ENCODE peak calls at places on chromosomes 11 and 22, in four cellular contexts. G is stomach, A is A549, S is lower lobe of right lung. F is an unnamed sample.

GRCh38 chr22:48476599-48476998 is 1351.1 kb downstream of the BRD1 start:
- DNase-seq in A (no peak), S (peak), G (no peak), F (no peak)

GRCh38 chr22:30087611-30088010 is 7.3 kb downstream of the HORMAD2 start:
- DNase-seq in S (no peak), G (no peak), A (no peak), F (no peak)

GRCh38 chr11:11582261-11582701 is 39.5 kb downstream of the GALNT18 start:
- DNase-seq in S (no peak), A (no peak), G (no peak), F (peak)

GRCh38 chr11:94768602-94769511 is 701 bp downstream of the AMOTL1 start:
- DNase-seq in S (peak), A (no peak), G (peak), F (no peak)

GRCh38 chr11:69321877-69322350 is 28.0 kb downstream of the MYEOV start:
- DNase-seq in A (no peak), G (no peak), S (no peak), F (no peak)

GRCh38 chr11:27081056-27081455 is 40.4 kb downstream of the BBOX1 start:
- DNase-seq in G (no peak), S (no peak), A (no peak), F (no peak)

GRCh38 chr11:9905562-9905961 is 241.7 kb downstream of the SWAP70 start:
- DNase-seq in S (no peak), A (peak), G (no peak), F (no peak)

GRCh38 chr11:71940561-71941219 is 11.8 kb downstream of the RNF121 start:
- DNase-seq in G (no peak), A (no peak), S (no peak), F (no peak)

GRCh38 chr11:22666700-22667439 is 459 bp downstream of the GAS2 start:
- DNase-seq in A (no peak), G (peak), S (peak), F (peak)

GRCh38 chr22:36879775-36880174 is 19.0 kb downstream of the NCF4 start:
- DNase-seq in G (no peak), S (no peak), A (no peak), F (no peak)

GRCh38 chr11:6196396-6196795 is 2.6 kb upstream of the OR52W1 start:
- DNase-seq in A (no peak), S (no peak), G (no peak), F (no peak)

GRCh38 chr11:6194065-6194581 is 4.9 kb upstream of the OR52W1 start:
- DNase-seq in S (no peak), A (no peak), G (no peak), F (no peak)

GRCh38 chr11:6197466-6198200 is 1.4 kb upstream of the OR52W1 start:
- DNase-seq in A (no peak), G (no peak), S (no peak), F (no peak)

DNA sequence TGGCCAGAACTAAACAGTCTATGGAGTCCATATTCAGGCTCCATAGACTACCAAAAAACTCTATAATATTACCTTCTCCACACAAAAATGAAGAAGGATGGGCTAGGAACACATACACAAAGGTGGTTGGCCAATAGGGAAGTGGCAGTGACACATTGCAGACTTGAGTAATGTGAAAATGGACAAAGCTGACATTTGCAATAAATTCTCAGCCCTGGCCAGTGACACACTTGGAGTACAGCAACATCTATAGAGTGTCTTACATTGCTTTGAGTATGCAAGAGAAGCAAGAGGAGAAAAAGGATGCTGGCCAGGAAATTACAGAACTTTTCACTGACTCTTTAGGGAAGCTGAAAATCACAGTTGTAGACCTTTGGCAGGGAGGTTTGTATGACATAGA is 7.3 kb upstream of the OR52W1 start:
- DNase-seq in S (no peak), A (no peak), G (no peak), F (no peak)
- H3K27ac ChIP-seq in S (no peak), A (no peak), G (no peak), F (no peak)

GRCh38 chr11:86717817-86718501 is 45.5 kb upstream of the ME3 start:
- DNase-seq in A (peak), G (no peak), S (no peak), F (no peak)
- H3K27ac ChIP-seq in A (peak), G (no peak), S (no peak), F (no peak)

GRCh38 chr22:46290843-46291785 is 5.6 kb upstream of the GTSE1 start:
- DNase-seq in G (no peak), S (no peak), A (no peak), F (no peak)
- H3K27ac ChIP-seq in G (no peak), S (no peak), A (no peak), F (no peak)

DNA sequence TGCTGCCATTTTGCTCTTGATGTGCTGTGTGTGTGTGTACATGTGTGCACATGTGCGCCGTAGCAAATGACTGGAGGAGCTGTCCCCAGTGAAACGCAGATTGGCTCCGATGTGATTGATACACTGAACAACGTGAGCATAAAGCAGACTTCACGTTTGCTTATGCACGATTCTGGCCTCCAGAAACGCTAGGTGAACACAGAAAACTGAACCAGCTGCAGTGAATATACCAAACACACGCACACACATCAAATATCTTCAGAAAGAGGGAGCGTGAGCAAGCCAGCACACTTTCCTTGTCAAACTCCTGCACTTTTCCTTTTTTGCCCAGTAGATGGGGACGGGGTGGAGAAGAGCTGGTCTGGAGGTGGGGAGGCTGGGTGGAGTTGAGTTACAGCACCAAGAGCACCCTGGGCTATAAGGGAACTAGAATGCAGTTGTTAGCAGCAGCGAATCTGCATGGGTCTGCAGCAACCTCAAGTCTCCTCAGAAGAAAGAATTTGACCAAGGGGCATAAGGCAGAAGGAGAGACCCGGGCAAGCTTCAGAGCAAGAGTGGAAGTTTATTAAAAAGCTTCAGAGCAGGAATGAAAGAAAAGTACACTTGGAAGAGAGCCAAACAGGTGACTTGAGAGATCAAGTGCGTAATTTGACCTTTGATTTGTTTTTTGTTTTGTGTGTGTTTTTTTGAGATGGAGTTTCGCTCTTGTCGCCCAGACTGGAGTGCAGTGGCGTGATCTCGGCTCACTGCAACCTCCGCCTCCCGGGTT is 77.8 kb upstream of the CADM1 start:
- DNase-seq in G (no peak), S (no peak), A (peak), F (no peak)
- H3K27ac ChIP-seq in G (no peak), S (no peak), A (no peak), F (no peak)

DNA sequence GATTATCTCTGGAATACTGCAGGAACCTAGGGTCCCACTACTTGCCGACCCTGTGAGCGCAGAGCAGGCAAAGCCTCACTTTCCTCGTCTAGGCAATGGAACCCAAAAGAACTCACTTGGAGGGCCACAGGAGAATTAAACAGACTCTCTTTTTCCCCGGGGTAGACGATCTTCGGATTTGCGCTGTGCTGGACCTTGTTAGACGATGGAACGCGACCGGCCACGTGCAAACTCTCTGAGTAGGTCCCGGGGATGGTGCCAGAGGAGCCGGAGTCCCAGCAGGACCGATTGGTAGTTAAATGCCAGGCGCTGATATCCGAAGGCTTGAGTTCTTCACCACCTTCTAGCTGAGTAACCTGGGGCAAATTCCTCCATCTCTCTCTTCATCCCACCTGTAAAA is 1.0 kb upstream of the SLC1A2 start:
- DNase-seq in S (peak), G (peak), A (no peak), F (peak)
- H3K27ac ChIP-seq in S (no peak), G (no peak), A (no peak), F (peak)

GRCh38 chr22:46025973-46026906 is 49.3 kb upstream of the WNT7B start:
- DNase-seq in S (peak), G (no peak), A (no peak), F (no peak)
- H3K27ac ChIP-seq in S (peak), G (no peak), A (no peak), F (peak)

DNA sequence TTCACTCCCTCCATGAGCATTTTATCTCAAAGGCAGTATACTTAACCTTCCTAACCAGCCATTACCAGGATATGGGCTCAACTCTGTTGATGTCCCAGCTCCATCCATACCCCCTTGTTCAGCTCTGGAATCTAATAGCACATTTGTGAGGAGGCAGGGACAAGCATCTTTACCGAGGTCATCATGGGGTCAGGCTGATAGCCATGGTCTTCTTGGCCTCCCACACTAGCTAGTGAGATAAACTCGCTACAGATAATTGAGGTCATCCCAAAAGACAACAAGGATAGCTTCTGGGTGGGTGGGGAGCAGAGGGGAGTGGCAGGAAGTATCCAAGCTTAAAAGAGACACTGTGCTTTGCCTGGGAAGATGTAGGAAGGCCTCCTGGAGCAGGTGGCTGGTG is 141.6 kb upstream of the RASSF10 start:
- DNase-seq in G (no peak), A (no peak), S (no peak), F (no peak)
- H3K27ac ChIP-seq in G (no peak), A (no peak), S (no peak), F (no peak)

GRCh38 chr11:123227763-123228488 is 32.9 kb upstream of the CLMP start:
- DNase-seq in G (no peak), A (no peak), S (no peak), F (no peak)
- H3K27ac ChIP-seq in G (no peak), A (no peak), S (no peak), F (no peak)

GRCh38 chr11:62889484-62890437 is 9.1 kb downstream of the SLC3A2 start:
- DNase-seq in S (no peak), A (peak), G (no peak), F (no peak)
- H3K27ac ChIP-seq in S (peak), A (no peak), G (no peak), F (no peak)

DNA sequence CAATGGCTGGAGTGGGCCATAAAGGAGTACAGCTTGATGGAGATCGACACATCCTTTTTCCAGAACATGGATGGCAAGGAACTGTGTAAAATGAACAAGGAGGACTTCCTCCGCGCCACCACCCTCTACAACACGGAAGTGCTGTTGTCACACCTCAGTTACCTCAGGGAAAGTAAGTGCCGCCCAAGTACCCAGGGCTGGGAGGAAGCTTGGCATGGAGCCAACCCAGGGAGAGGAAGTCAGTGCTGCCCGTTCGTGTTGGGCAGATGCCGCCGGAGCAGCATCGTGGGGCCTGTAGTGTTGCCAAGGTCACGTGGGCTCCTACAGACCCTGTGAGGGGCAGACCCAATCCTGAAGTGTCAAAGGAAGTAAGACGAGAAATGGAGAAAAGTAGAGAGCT is 78.9 kb downstream of the FLI1 start:
- DNase-seq in G (peak), S (peak), A (no peak), F (no peak)
- H3K27ac ChIP-seq in G (no peak), S (no peak), A (no peak), F (no peak)